ENCODE peak calls at places on chromosomes 6 and 20, in five cellular contexts. R, O, D, C and Y are unnamed samples.

GRCh38 chr6:36969240-36969691 is 14.7 kb downstream of the PI16 start:
- DNase-seq in D (no peak), R (no peak), C (no peak), O (no peak), Y (no peak)

GRCh38 chr6:159788757-159789376 is 535 bp downstream of the TCP1 start:
- DNase-seq in C (peak), R (peak), D (peak), O (peak), Y (peak)

GRCh38 chr6:137414599-137414998 is 79.6 kb downstream of the OLIG3 start:
- DNase-seq in O (no peak), D (no peak), C (no peak), R (no peak), Y (no peak)

GRCh38 chr6:142570221-142570671 is 268.4 kb downstream of the ADGRG6 start:
- DNase-seq in O (no peak), D (no peak), R (peak), C (no peak), Y (peak)

GRCh38 chr20:33674294-33675126 is at the start of gene NECAB3:
- DNase-seq in D (peak), O (no peak), R (peak), C (peak), Y (peak)

GRCh38 chr6:21033575-21034026 is 499.3 kb downstream of the CDKAL1 start:
- DNase-seq in D (no peak), C (no peak), R (no peak), O (no peak), Y (peak)

GRCh38 chr6:82030761-82031160 is 216.8 kb downstream of the IBTK start:
- DNase-seq in O (no peak), C (no peak), D (no peak), R (no peak), Y (peak)

GRCh38 chr20:53925651-53926401 is 144.6 kb downstream of the BCAS1 start:
- DNase-seq in D (no peak), O (no peak), R (no peak), C (no peak), Y (no peak)

GRCh38 chr6:68976260-68976659 is 341.2 kb downstream of the ADGRB3 start:
- DNase-seq in C (no peak), O (no peak), R (no peak), D (no peak), Y (no peak)

GRCh38 chr6:54697423-54697822 is 149.1 kb upstream of the FAM83B start:
- DNase-seq in O (no peak), D (no peak), C (no peak), R (no peak), Y (no peak)

GRCh38 chr6:88989215-88989614 is 25.8 kb upstream of the RNGTT start:
- DNase-seq in R (no peak), D (no peak), O (no peak), C (no peak), Y (no peak)

GRCh38 chr6:142301421-142302391 is at the start of gene ADGRG6:
- DNase-seq in C (no peak), R (peak), O (no peak), D (peak), Y (peak)